ENCODE peak calls at places on chromosomes 13 and 19, in seven cellular contexts. One of them, this sample, is unnamed.

GRCh38 chr13:72643339-72643989 is 84.0 kb downstream of the MZT1 start:
- DNase-seq in adrenal gland: peak; percentile 91
- DNase-seq in right atrium auricular region: no peak
- DNase-seq in fibroblast of lung: peak; percentile 23
- DNase-seq in skeletal muscle cell: no peak
- DNase-seq in osteoblast: peak; percentile 89
- DNase-seq in kidney: no peak
- DNase-seq in this sample: peak; percentile 51

GRCh38 chr19:6753178-6754031 is 13.8 kb downstream of the SH2D3A start:
- DNase-seq in skeletal muscle cell: no peak
- DNase-seq in right atrium auricular region: peak; percentile 80
- DNase-seq in kidney: peak; percentile 95
- DNase-seq in osteoblast: peak; percentile 96
- DNase-seq in fibroblast of lung: peak; percentile 59
- DNase-seq in adrenal gland: peak; percentile 89
- DNase-seq in this sample: peak; percentile 93

GRCh38 chr19:51807111-51807701 is 12.2 kb downstream of the FPR3 start:
- DNase-seq in right atrium auricular region: no peak
- DNase-seq in kidney: peak; percentile 75
- DNase-seq in osteoblast: no peak
- DNase-seq in skeletal muscle cell: no peak
- DNase-seq in adrenal gland: peak; percentile 73
- DNase-seq in fibroblast of lung: no peak
- DNase-seq in this sample: no peak

GRCh38 chr19:1837222-1837565 is 11.1 kb downstream of the REXO1 start:
- DNase-seq in kidney: no peak
- DNase-seq in skeletal muscle cell: no peak
- DNase-seq in osteoblast: no peak
- DNase-seq in adrenal gland: no peak
- DNase-seq in right atrium auricular region: no peak
- DNase-seq in fibroblast of lung: no peak
- DNase-seq in this sample: no peak

GRCh38 chr19:8116437-8117293 is 32.7 kb downstream of the FBN3 start:
- DNase-seq in right atrium auricular region: no peak
- DNase-seq in fibroblast of lung: no peak
- DNase-seq in skeletal muscle cell: no peak
- DNase-seq in osteoblast: peak; percentile 42
- DNase-seq in kidney: no peak
- DNase-seq in adrenal gland: no peak
- DNase-seq in this sample: no peak

GRCh38 chr19:41225238-41226052 is 6.4 kb downstream of the AXL start:
- DNase-seq in adrenal gland: peak; percentile 95
- DNase-seq in skeletal muscle cell: peak; percentile 98
- DNase-seq in osteoblast: peak; percentile 98
- DNase-seq in kidney: no peak
- DNase-seq in right atrium auricular region: peak; percentile 93
- DNase-seq in fibroblast of lung: peak; percentile 100
- DNase-seq in this sample: no peak

GRCh38 chr19:46392252-46392801 is 21.0 kb downstream of the CCDC8 start:
- DNase-seq in osteoblast: peak; percentile 86
- DNase-seq in right atrium auricular region: no peak
- DNase-seq in fibroblast of lung: no peak
- DNase-seq in skeletal muscle cell: peak; percentile 79
- DNase-seq in kidney: peak; percentile 67
- DNase-seq in adrenal gland: no peak
- DNase-seq in this sample: no peak

GRCh38 chr19:1862424-1863307 is 713 bp downstream of the KLF16 start:
- DNase-seq in right atrium auricular region: no peak
- DNase-seq in adrenal gland: no peak
- DNase-seq in kidney: peak; percentile 88
- DNase-seq in osteoblast: peak; percentile 99
- DNase-seq in skeletal muscle cell: no peak
- DNase-seq in fibroblast of lung: no peak
- DNase-seq in this sample: no peak

GRCh38 chr13:33194820-33195692 is 90.5 kb downstream of the STARD13 start:
- DNase-seq in adrenal gland: peak; percentile 35
- DNase-seq in osteoblast: no peak
- DNase-seq in fibroblast of lung: peak; percentile 94
- DNase-seq in skeletal muscle cell: peak; percentile 96
- DNase-seq in right atrium auricular region: no peak
- DNase-seq in kidney: no peak
- DNase-seq in this sample: no peak

GRCh38 chr13:110644892-110645521 is 29.7 kb downstream of the NAXD start:
- DNase-seq in fibroblast of lung: peak; percentile 76
- DNase-seq in right atrium auricular region: no peak
- DNase-seq in kidney: peak; percentile 74
- DNase-seq in osteoblast: peak; percentile 99
- DNase-seq in skeletal muscle cell: peak; percentile 52
- DNase-seq in adrenal gland: peak; percentile 85
- DNase-seq in this sample: peak; percentile 75

GRCh38 chr19:16143399-16144215 is at the start of gene HSH2D:
- DNase-seq in osteoblast: no peak
- DNase-seq in fibroblast of lung: no peak
- DNase-seq in skeletal muscle cell: no peak
- DNase-seq in kidney: peak; percentile 91
- DNase-seq in adrenal gland: peak; percentile 66
- DNase-seq in right atrium auricular region: no peak
- DNase-seq in this sample: peak; percentile 93

GRCh38 chr19:46963093-46963734 is 56.4 kb upstream of the NPAS1 start:
- DNase-seq in osteoblast: peak; percentile 87
- DNase-seq in skeletal muscle cell: peak; percentile 96
- DNase-seq in kidney: peak; percentile 29
- DNase-seq in right atrium auricular region: no peak
- DNase-seq in fibroblast of lung: peak; percentile 96
- DNase-seq in adrenal gland: no peak
- DNase-seq in this sample: no peak

GRCh38 chr19:28843771-28844492 is 369.0 kb downstream of the UQCRFS1 start:
- DNase-seq in adrenal gland: no peak
- DNase-seq in kidney: no peak
- DNase-seq in fibroblast of lung: no peak
- DNase-seq in right atrium auricular region: no peak
- DNase-seq in osteoblast: peak; percentile 14
- DNase-seq in skeletal muscle cell: no peak
- DNase-seq in this sample: no peak

GRCh38 chr13:75341025-75341424 is 140.9 kb downstream of the TBC1D4 start:
- DNase-seq in fibroblast of lung: no peak
- DNase-seq in kidney: no peak
- DNase-seq in skeletal muscle cell: no peak
- DNase-seq in right atrium auricular region: no peak
- DNase-seq in adrenal gland: no peak
- DNase-seq in osteoblast: no peak
- DNase-seq in this sample: no peak

GRCh38 chr19:5621311-5621944 is 1.1 kb downstream of the SAFB2 start:
- DNase-seq in adrenal gland: peak; percentile 65
- DNase-seq in fibroblast of lung: no peak
- DNase-seq in kidney: peak; percentile 82
- DNase-seq in right atrium auricular region: no peak
- DNase-seq in skeletal muscle cell: no peak
- DNase-seq in osteoblast: no peak
- DNase-seq in this sample: peak; percentile 48

GRCh38 chr13:60152114-60152513 is 11.6 kb downstream of the DIAPH3 start:
- DNase-seq in osteoblast: peak; percentile 27
- DNase-seq in right atrium auricular region: no peak
- DNase-seq in skeletal muscle cell: no peak
- DNase-seq in kidney: no peak
- DNase-seq in adrenal gland: no peak
- DNase-seq in fibroblast of lung: peak; percentile 64
- DNase-seq in this sample: no peak

GRCh38 chr13:77184455-77184854 is 142.4 kb downstream of the MYCBP2 start:
- DNase-seq in skeletal muscle cell: no peak
- DNase-seq in right atrium auricular region: no peak
- DNase-seq in fibroblast of lung: no peak
- DNase-seq in osteoblast: no peak
- DNase-seq in kidney: no peak
- DNase-seq in adrenal gland: no peak
- DNase-seq in this sample: peak; percentile 26

GRCh38 chr19:4913996-4914735 is 4.9 kb downstream of the UHRF1 start:
- DNase-seq in right atrium auricular region: no peak
- DNase-seq in skeletal muscle cell: no peak
- DNase-seq in osteoblast: peak; percentile 43
- DNase-seq in kidney: no peak
- DNase-seq in adrenal gland: no peak
- DNase-seq in fibroblast of lung: peak; percentile 65
- DNase-seq in this sample: peak; percentile 25

GRCh38 chr13:90622547-90622946 is 724.9 kb upstream of the MIR17HG start:
- DNase-seq in right atrium auricular region: no peak
- DNase-seq in skeletal muscle cell: peak; percentile 20
- DNase-seq in fibroblast of lung: peak; percentile 66
- DNase-seq in kidney: no peak
- DNase-seq in osteoblast: no peak
- DNase-seq in adrenal gland: no peak
- DNase-seq in this sample: no peak

GRCh38 chr19:37564624-37565369 is 29.8 kb downstream of the ZNF571 start:
- DNase-seq in skeletal muscle cell: no peak
- DNase-seq in adrenal gland: no peak
- DNase-seq in osteoblast: peak; percentile 32
- DNase-seq in kidney: no peak
- DNase-seq in right atrium auricular region: no peak
- DNase-seq in fibroblast of lung: no peak
- DNase-seq in this sample: no peak
- H3K4me3 ChIP-seq in skeletal muscle cell: no peak overlapping the region
- H3K4me3 ChIP-seq in adrenal gland: no peak overlapping the region
- H3K4me3 ChIP-seq in osteoblast: no peak overlapping the region
- H3K4me3 ChIP-seq in kidney: peak overlapping the region; percentile 23
- H3K4me3 ChIP-seq in right atrium auricular region: no peak overlapping the region
- H3K4me3 ChIP-seq in fibroblast of lung: no peak overlapping the region
- H3K4me3 ChIP-seq in this sample: no peak overlapping the region

DNA sequence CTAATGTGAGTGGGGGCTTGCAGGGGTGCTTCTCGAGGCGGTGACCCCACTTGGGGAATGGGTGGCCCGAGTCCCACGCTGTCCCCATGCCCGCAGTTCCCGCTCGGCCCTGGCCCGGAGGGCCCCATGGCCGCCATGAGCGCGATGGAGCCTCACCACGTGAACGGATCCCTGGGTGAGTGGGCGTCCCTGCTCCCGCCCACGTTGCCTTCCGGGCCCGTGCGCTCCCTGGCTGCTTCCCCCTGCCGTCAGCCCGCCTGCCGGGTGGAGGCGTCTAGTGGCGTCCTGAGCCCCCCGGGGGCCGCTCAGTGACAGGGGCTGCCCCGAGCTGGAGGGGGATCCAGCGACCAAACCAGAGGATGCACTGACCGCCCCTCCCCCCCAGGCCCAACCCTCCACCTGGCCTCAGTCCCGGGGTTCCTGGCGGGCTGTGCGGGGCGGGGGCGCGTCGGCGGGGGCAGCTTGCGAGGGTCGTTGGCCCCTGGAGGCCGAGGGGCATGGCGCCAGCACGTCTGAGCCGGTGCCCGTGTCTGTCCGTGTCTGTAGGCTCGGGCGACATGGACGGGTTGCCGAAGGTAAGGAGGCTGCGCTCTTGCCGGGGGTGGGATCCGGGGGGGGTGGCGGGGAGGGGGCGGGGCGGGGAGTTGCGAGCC is 4.8 kb downstream of the ISYNA1 start:
- DNase-seq in adrenal gland: peak; percentile 54
- DNase-seq in right atrium auricular region: no peak
- DNase-seq in osteoblast: peak; percentile 88
- DNase-seq in fibroblast of lung: no peak
- DNase-seq in skeletal muscle cell: no peak
- DNase-seq in kidney: peak; percentile 87
- DNase-seq in this sample: peak; percentile 66
- H3K4me3 ChIP-seq in adrenal gland: peak overlapping the region; percentile 50
- H3K4me3 ChIP-seq in right atrium auricular region: peak overlapping the region; percentile 36
- H3K4me3 ChIP-seq in osteoblast: peak overlapping the region; percentile 51
- H3K4me3 ChIP-seq in fibroblast of lung: no peak overlapping the region
- H3K4me3 ChIP-seq in skeletal muscle cell: peak overlapping the region; percentile 25
- H3K4me3 ChIP-seq in kidney: peak overlapping the region; percentile 37
- H3K4me3 ChIP-seq in this sample: peak overlapping the region; percentile 58

GRCh38 chr19:11453468-11454341 is 18.3 kb downstream of the PRKCSH start:
- DNase-seq in fibroblast of lung: no peak
- DNase-seq in skeletal muscle cell: no peak
- DNase-seq in right atrium auricular region: no peak
- DNase-seq in adrenal gland: no peak
- DNase-seq in kidney: no peak
- DNase-seq in osteoblast: peak; percentile 90
- DNase-seq in this sample: no peak
- H3K4me3 ChIP-seq in fibroblast of lung: no peak overlapping the region
- H3K4me3 ChIP-seq in skeletal muscle cell: no peak overlapping the region
- H3K4me3 ChIP-seq in right atrium auricular region: no peak overlapping the region
- H3K4me3 ChIP-seq in adrenal gland: peak overlapping the region; percentile 11
- H3K4me3 ChIP-seq in kidney: no peak overlapping the region
- H3K4me3 ChIP-seq in osteoblast: no peak overlapping the region
- H3K4me3 ChIP-seq in this sample: no peak overlapping the region

GRCh38 chr13:93201992-93202558 is 24.5 kb upstream of the GPC6 start:
- DNase-seq in kidney: no peak
- DNase-seq in adrenal gland: no peak
- DNase-seq in fibroblast of lung: no peak
- DNase-seq in skeletal muscle cell: no peak
- DNase-seq in osteoblast: no peak
- DNase-seq in right atrium auricular region: no peak
- DNase-seq in this sample: no peak

GRCh38 chr13:93199856-93200255 is 26.8 kb upstream of the GPC6 start:
- DNase-seq in skeletal muscle cell: no peak
- DNase-seq in osteoblast: no peak
- DNase-seq in adrenal gland: no peak
- DNase-seq in right atrium auricular region: no peak
- DNase-seq in fibroblast of lung: no peak
- DNase-seq in kidney: no peak
- DNase-seq in this sample: no peak

DNA sequence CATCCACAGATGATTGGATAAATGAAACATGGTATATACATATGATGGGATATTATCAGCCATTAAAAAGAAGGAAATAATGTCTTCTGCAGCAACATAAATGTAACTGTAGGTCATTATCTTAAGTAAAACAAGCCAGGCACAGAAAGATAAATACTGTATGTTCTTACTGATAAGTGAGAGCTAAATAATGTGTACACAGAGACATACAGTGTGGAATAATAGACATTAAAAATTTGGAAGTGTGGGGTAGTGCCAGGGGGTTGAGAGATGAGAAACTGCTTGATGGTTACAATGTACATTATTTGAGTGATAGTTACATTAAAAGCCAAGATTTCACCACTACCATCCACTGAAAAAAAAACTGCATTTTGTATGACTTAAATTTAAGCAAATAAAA is 26.0 kb upstream of the GPC6 start:
- DNase-seq in osteoblast: no peak
- DNase-seq in kidney: no peak
- DNase-seq in skeletal muscle cell: no peak
- DNase-seq in fibroblast of lung: no peak
- DNase-seq in adrenal gland: no peak
- DNase-seq in right atrium auricular region: no peak
- DNase-seq in this sample: no peak
- H3K4me3 ChIP-seq in osteoblast: no peak overlapping the region
- H3K4me3 ChIP-seq in kidney: no peak overlapping the region
- H3K4me3 ChIP-seq in skeletal muscle cell: no peak overlapping the region
- H3K4me3 ChIP-seq in fibroblast of lung: no peak overlapping the region
- H3K4me3 ChIP-seq in adrenal gland: no peak overlapping the region
- H3K4me3 ChIP-seq in right atrium auricular region: no peak overlapping the region
- H3K4me3 ChIP-seq in this sample: no peak overlapping the region

DNA sequence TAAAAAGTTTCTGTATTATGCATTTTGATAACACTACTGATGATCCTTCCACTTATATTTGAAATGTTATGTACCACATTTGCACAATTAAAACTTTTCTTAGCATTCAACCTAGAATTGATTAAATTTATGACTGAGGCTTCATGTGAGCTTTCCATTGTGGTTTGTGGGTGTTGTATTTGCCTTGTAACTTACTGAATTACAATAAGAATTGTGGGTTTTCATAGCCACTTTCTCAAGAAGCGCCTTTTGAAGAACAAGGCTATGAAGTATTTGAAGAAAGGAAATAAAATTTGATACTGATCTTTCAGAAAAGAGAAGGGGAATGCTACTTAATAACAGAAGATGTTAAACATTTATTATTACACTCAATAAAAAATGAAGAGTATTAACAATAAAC is 7.0 kb upstream of the TEX26 start:
- DNase-seq in osteoblast: no peak
- DNase-seq in fibroblast of lung: no peak
- DNase-seq in right atrium auricular region: no peak
- DNase-seq in skeletal muscle cell: no peak
- DNase-seq in adrenal gland: no peak
- DNase-seq in kidney: no peak
- DNase-seq in this sample: no peak
- H3K4me3 ChIP-seq in osteoblast: no peak overlapping the region
- H3K4me3 ChIP-seq in fibroblast of lung: no peak overlapping the region
- H3K4me3 ChIP-seq in right atrium auricular region: no peak overlapping the region
- H3K4me3 ChIP-seq in skeletal muscle cell: no peak overlapping the region
- H3K4me3 ChIP-seq in adrenal gland: no peak overlapping the region
- H3K4me3 ChIP-seq in kidney: no peak overlapping the region
- H3K4me3 ChIP-seq in this sample: no peak overlapping the region